ENCODE peak calls at places on chromosome 11, in seven cellular contexts. E, G, P, F, I, Q and O are unnamed samples.

GRCh38 chr11:106344392-106344791 is 266.9 kb downstream of the AASDHPPT start:
- DNase-seq in E (no peak), G (no peak), P (no peak), F (no peak), I (no peak), Q (peak; percentile 75), O (no peak)

GRCh38 chr11:59025097-59025496 is 61.0 kb upstream of the GLYATL1B start:
- DNase-seq in E (no peak), G (no peak), P (no peak), F (no peak), I (no peak), Q (no peak), O (peak; percentile 87)

GRCh38 chr11:111764621-111765020 is 1.6 kb downstream of the PPP2R1B start:
- DNase-seq in E (peak; percentile 69), G (no peak), P (no peak), F (no peak), I (no peak), Q (peak; percentile 51), O (no peak)

GRCh38 chr11:21552910-21553309 is 640.0 kb upstream of the ANO5 start:
- DNase-seq in E (no peak), G (no peak), P (no peak), F (no peak), I (no peak), Q (no peak), O (no peak)

GRCh38 chr11:47765086-47765485 is 2.1 kb downstream of the FNBP4 start:
- DNase-seq in E (no peak), G (no peak), P (no peak), F (no peak), I (no peak), Q (peak; percentile 13), O (no peak)

GRCh38 chr11:109109150-109109549 is 312.8 kb upstream of the C11orf87 start:
- DNase-seq in E (no peak), G (no peak), P (no peak), F (no peak), I (no peak), Q (no peak), O (no peak)

GRCh38 chr11:765802-766091 is 11.5 kb downstream of the GATD1 start:
- DNase-seq in E (no peak), G (no peak), P (peak; percentile 23), F (no peak), I (no peak), Q (no peak), O (no peak)

GRCh38 chr11:118791961-118792578 is 1.1 kb upstream of the DDX6 start:
- DNase-seq in E (peak; percentile 64), G (peak; percentile 28), P (no peak), F (no peak), I (peak; percentile 22), Q (no peak), O (peak; percentile 28)

GRCh38 chr11:76802621-76803020 is 19.5 kb downstream of the TSKU start:
- DNase-seq in E (no peak), G (no peak), P (no peak), F (peak; percentile 30), I (no peak), Q (no peak), O (peak; percentile 3)

GRCh38 chr11:68012843-68013610 is 2.9 kb downstream of the ALDH3B1 start:
- DNase-seq in E (no peak), G (peak; percentile 78), P (no peak), F (no peak), I (peak; percentile 49), Q (peak; percentile 95), O (no peak)

GRCh38 chr11:119106564-119107537 is at the start of gene C2CD2L:
- DNase-seq in E (peak; percentile 93), G (peak; percentile 89), P (peak; percentile 95), F (peak; percentile 94), I (peak; percentile 84), Q (peak; percentile 83), O (peak; percentile 86)

GRCh38 chr11:108733479-108734116 is 68.7 kb downstream of the DDX10 start:
- DNase-seq in E (no peak), G (no peak), P (peak; percentile 6), F (no peak), I (no peak), Q (peak; percentile 62), O (no peak)

GRCh38 chr11:96230686-96231085 is 112.3 kb downstream of the MAML2 start:
- DNase-seq in E (no peak), G (no peak), P (no peak), F (no peak), I (no peak), Q (no peak), O (no peak)

GRCh38 chr11:126431401-126432064 is 76.0 kb downstream of the ST3GAL4 start:
- DNase-seq in E (peak; percentile 50), G (peak; percentile 44), P (peak; percentile 94), F (no peak), I (peak; percentile 41), Q (peak; percentile 72), O (no peak)

GRCh38 chr11:102147031-102147430 is 36.8 kb downstream of the YAP1 start:
- DNase-seq in E (no peak), G (no peak), P (no peak), F (no peak), I (no peak), Q (peak; percentile 58), O (no peak)
- H3K27ac ChIP-seq in E (no peak overlapping the region), G (no peak overlapping the region), P (no peak overlapping the region), F (peak overlapping the region; percentile 6), I (no peak overlapping the region), Q (no peak overlapping the region), O (no peak overlapping the region)

DNA sequence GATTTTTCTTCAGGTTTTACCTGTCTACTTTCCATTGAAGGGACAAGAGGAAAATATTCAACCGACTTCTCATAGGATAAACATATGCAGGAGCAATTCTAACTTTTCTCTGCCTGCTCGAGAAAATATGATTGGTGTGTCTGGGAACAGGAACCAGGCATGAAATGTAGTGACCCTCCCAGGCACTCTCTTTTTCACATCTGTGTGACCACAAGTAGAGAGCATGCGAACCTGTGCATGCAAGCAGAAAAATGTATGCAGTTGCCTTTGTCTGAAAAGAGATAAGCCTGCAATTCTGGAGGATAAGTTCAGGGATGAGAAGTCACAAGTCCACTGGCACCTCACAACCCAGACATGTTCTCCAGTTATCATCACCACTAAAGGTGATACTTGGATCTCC is 583.5 kb upstream of the FAT3 start:
- DNase-seq in E (no peak), G (no peak), P (no peak), F (no peak), I (no peak), Q (no peak), O (no peak)
- TF ChIP-seq POLR2A in E (no peak), G (no peak), P (no peak), F (no peak), I (no peak), Q (no peak), O (no peak)

DNA sequence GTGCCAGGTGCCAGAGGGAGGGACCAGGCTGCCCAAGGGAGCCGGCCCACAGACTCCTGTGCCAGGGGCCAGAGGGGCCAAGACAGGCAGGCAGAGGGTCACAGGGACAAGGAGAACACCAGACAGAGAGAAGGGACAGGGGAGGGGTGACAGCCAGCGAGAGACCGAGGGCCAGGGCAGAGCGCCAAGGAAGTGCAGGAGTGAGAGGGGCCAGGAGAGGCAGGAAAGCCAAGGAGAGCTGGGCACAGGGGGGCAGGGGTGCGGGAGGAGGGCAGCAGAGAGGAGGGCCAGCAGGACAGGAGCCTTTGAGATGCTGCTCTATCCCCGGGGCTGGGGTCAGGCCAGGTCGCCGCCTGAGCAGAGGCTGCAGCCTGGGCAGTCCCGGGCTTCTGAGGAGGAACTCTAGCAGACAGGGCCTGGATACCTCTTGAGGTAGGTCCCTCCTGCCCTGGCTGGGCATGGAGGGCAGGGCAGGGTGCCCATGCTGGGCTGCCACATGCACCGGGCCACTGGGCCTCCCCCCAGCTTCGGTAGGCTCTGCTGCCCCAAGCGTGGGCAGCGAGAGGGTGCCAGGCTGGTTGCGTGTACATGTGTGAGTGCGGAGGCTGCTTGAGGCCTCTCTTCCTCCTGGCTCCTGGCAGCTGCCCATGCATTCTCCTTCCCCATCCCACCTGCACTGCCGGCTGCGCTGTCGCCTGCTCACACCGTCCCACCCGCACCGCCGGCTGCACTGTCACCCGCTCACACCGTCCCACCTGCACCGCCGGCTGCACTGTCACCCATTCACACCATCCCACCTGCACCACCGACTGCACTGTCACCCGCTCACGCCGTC is 12.2 kb downstream of the LSP1 start:
- DNase-seq in E (no peak), G (peak; percentile 48), P (peak; percentile 81), F (peak; percentile 65), I (no peak), Q (no peak), O (no peak)
- H3K27ac ChIP-seq in E (peak overlapping the region; percentile 52), G (no peak overlapping the region), P (peak overlapping the region; percentile 88), F (peak overlapping the region; percentile 86), I (peak overlapping the region; percentile 91), Q (no peak overlapping the region), O (peak overlapping the region; percentile 41)

GRCh38 chr11:86672007-86672621 is at the start of gene ME3:
- DNase-seq in E (peak; percentile 72), G (peak; percentile 76), P (peak; percentile 79), F (peak; percentile 86), I (peak; percentile 33), Q (peak; percentile 44), O (peak; percentile 55)
- TF ChIP-seq POLR2A in E (no peak), G (peak; percentile 71), P (peak; percentile 41), F (peak; percentile 13), I (peak; percentile 11), Q (no peak), O (no peak)

DNA sequence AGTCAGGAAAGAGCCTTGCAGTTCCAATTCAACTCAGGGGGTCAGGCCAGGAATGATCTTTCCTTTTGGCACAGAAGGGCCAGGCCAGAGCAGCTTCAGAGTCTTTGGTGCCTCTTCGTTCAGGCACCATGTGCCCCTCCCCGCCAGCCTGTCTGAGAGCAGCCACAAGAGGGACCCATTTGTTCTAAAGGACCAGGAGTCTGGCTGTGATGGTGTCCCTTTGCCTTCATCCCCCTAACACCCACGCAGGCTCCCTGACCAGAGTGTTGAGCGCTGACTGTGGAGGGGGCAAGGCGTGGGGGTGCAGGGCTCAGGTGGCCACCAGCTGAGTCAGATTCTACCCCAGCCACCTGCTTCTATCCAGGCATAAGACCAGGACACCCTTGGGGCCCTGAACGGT is 156.4 kb downstream of the TTC17 start:
- DNase-seq in E (peak; percentile 70), G (no peak), P (peak; percentile 28), F (no peak), I (no peak), Q (no peak), O (no peak)
- H3K27ac ChIP-seq in E (no peak overlapping the region), G (no peak overlapping the region), P (no peak overlapping the region), F (no peak overlapping the region), I (no peak overlapping the region), Q (no peak overlapping the region), O (no peak overlapping the region)